ENCODE peak calls at places on chromosomes 2 and 18, in five cellular contexts. I is SW 1271, S is HAP-1, N is neuronal stem cell, Z is AG04449. P is an unnamed sample.

GRCh38 chr2:175435012-175435411 is 253.5 kb upstream of the ATP5MC3 start:
- DNase-seq in I (no peak), S (no peak), N (no peak), Z (no peak), P (no peak)

GRCh38 chr2:98376301-98376945 is 30.2 kb downstream of the CNGA3 start:
- DNase-seq in I (no peak), S (no peak), N (no peak), Z (no peak), P (no peak)

GRCh38 chr2:191927319-191927867 is 80.5 kb upstream of the CAVIN2 start:
- DNase-seq in I (peak), S (peak), N (no peak), Z (no peak), P (peak)

GRCh38 chr2:236705295-236706114 is 135.9 kb downstream of the ACKR3 start:
- DNase-seq in I (no peak), S (no peak), N (no peak), Z (no peak), P (no peak)

GRCh38 chr2:221484761-221485499 is 87.2 kb downstream of the EPHA4 start:
- DNase-seq in I (no peak), S (no peak), N (no peak), Z (no peak), P (no peak)

GRCh38 chr18:26909599-26910290 is 44.2 kb upstream of the AQP4 start:
- DNase-seq in I (no peak), S (no peak), N (no peak), Z (no peak), P (no peak)

GRCh38 chr2:26469092-26469710 is 8.7 kb downstream of the OTOF start:
- DNase-seq in I (peak), S (peak), N (peak), Z (no peak), P (peak)

GRCh38 chr2:222899413-222900181 is 38.8 kb downstream of the ACSL3 start:
- DNase-seq in I (no peak), S (no peak), N (no peak), Z (no peak), P (no peak)

GRCh38 chr2:3631161-3631850 is 26.7 kb upstream of the ALLC start:
- DNase-seq in I (no peak), S (no peak), N (no peak), Z (no peak), P (no peak)

GRCh38 chr2:225764346-225764745 is 364.8 kb downstream of the NYAP2 start:
- DNase-seq in I (no peak), S (no peak), N (no peak), Z (no peak), P (no peak)

GRCh38 chr2:140091926-140092325 is 1311.7 kb upstream of the NXPH2 start:
- DNase-seq in I (no peak), S (no peak), N (no peak), Z (no peak), P (no peak)

GRCh38 chr18:23593720-23594119 is 7.4 kb upstream of the NPC1 start:
- DNase-seq in I (no peak), S (no peak), N (no peak), Z (peak), P (no peak)

GRCh38 chr2:136255648-136256461 is 137.9 kb upstream of the CXCR4 start:
- DNase-seq in I (no peak), S (no peak), N (no peak), Z (no peak), P (no peak)

GRCh38 chr2:148542614-148543013 is 101.9 kb upstream of the EPC2 start:
- DNase-seq in I (no peak), S (no peak), N (no peak), Z (no peak), P (no peak)

GRCh38 chr2:71853858-71854257 is 293.8 kb downstream of the CYP26B1 start:
- DNase-seq in I (no peak), S (no peak), N (no peak), Z (no peak), P (no peak)

GRCh38 chr2:71417300-71418202 is 35.8 kb upstream of the DYSF start:
- DNase-seq in I (peak), S (no peak), N (no peak), Z (no peak), P (no peak)

GRCh38 chr2:73163522-73164367 is 38.6 kb upstream of the NOTO start:
- DNase-seq in I (peak), S (peak), N (peak), Z (no peak), P (peak)

GRCh38 chr18:40938615-40939014 is 1016.4 kb upstream of the PIK3C3 start:
- DNase-seq in I (no peak), S (no peak), N (no peak), Z (no peak), P (no peak)

GRCh38 chr18:24885266-24885665 is 424.8 kb downstream of the HRH4 start:
- DNase-seq in I (no peak), S (no peak), N (no peak), Z (no peak), P (no peak)

GRCh38 chr18:70025580-70025979 is 77.9 kb upstream of the CD226 start:
- DNase-seq in I (no peak), S (no peak), N (no peak), Z (no peak), P (no peak)

GRCh38 chr2:238891667-238892500 is 44.0 kb downstream of the TWIST2 start:
- DNase-seq in I (no peak), S (no peak), N (no peak), Z (no peak), P (no peak)

GRCh38 chr2:179253226-179253625 is 11.4 kb downstream of the SESTD1 start:
- DNase-seq in I (no peak), S (no peak), N (no peak), Z (no peak), P (no peak)

GRCh38 chr2:113768770-113769169 is 12.3 kb upstream of the SLC35F5 start:
- DNase-seq in I (no peak), S (no peak), N (no peak), Z (no peak), P (no peak)

GRCh38 chr18:61292280-61292679 is 41.0 kb upstream of the CDH20 start:
- DNase-seq in I (no peak), S (no peak), N (no peak), Z (no peak), P (no peak)

GRCh38 chr18:4284528-4284927 is 170.6 kb downstream of the DLGAP1 start:
- DNase-seq in I (no peak), S (peak), N (no peak), Z (no peak), P (no peak)

GRCh38 chr2:220370764-220371163 is 743.3 kb downstream of the SLC4A3 start:
- DNase-seq in I (no peak), S (no peak), N (no peak), Z (no peak), P (no peak)

GRCh38 chr2:212540356-212540755 is 1.8 kb upstream of the ERBB4 start:
- DNase-seq in I (no peak), S (no peak), N (no peak), Z (no peak), P (no peak)

GRCh38 chr2:196160101-196160500 is 11.3 kb downstream of the STK17B start:
- DNase-seq in I (peak), S (peak), N (no peak), Z (peak), P (no peak)

GRCh38 chr2:240775911-240776310 is 44.1 kb downstream of the KIF1A start:
- DNase-seq in I (no peak), S (no peak), N (no peak), Z (no peak), P (no peak)

GRCh38 chr2:169799555-169799954 is 884 bp downstream of the SSB start:
- DNase-seq in I (no peak), S (no peak), N (no peak), Z (no peak), P (no peak)

GRCh38 chr18:26556573-26556972 is 8.2 kb upstream of the KCTD1 start:
- DNase-seq in I (no peak), S (no peak), N (no peak), Z (no peak), P (no peak)

GRCh38 chr2:169891593-169892298 is 64.5 kb downstream of the UBR3 start:
- DNase-seq in I (no peak), S (no peak), N (no peak), Z (no peak), P (no peak)

GRCh38 chr18:48949606-48950535 is 894 bp downstream of the SMAD7 start:
- DNase-seq in I (no peak), S (peak), N (peak), Z (no peak), P (no peak)

GRCh38 chr2:236946871-236947270 is 138.8 kb upstream of the COPS8 start:
- DNase-seq in I (no peak), S (no peak), N (no peak), Z (no peak), P (no peak)

GRCh38 chr2:11634584-11634983 is 35.4 kb downstream of the NTSR2 start:
- DNase-seq in I (no peak), S (no peak), N (no peak), Z (no peak), P (no peak)

GRCh38 chr2:108257757-108258331 is 18.1 kb downstream of the SULT1C3 start:
- DNase-seq in I (no peak), S (no peak), N (no peak), Z (no peak), P (no peak)

GRCh38 chr18:9530226-9531009 is 55.1 kb downstream of the RALBP1 start:
- DNase-seq in I (no peak), S (no peak), N (no peak), Z (no peak), P (no peak)

GRCh38 chr18:48750485-48751175 is 200.1 kb downstream of the SMAD7 start:
- DNase-seq in I (no peak), S (no peak), N (no peak), Z (no peak), P (no peak)

GRCh38 chr2:161992526-161992925 is 81.5 kb downstream of the DPP4 start:
- DNase-seq in I (no peak), S (no peak), N (no peak), Z (no peak), P (no peak)

GRCh38 chr2:122001441-122001874 is 246.0 kb downstream of the TSN start:
- DNase-seq in I (no peak), S (no peak), N (no peak), Z (no peak), P (no peak)